ENCODE peak calls at places on chromosomes 7 and 10, in seven cellular contexts. L, M, C, Z, S, A and I are unnamed samples.

GRCh38 chr10:122029503-122030199 is 40.7 kb downstream of the TACC2 start:
- DNase-seq in L (no peak), M (no peak), C (no peak), Z (no peak), S (no peak), A (no peak), I (no peak)

GRCh38 chr10:100744136-100744979 is 1.0 kb upstream of the PAX2 start:
- DNase-seq in L (no peak), M (peak), C (peak), Z (no peak), S (no peak), A (no peak), I (no peak)

GRCh38 chr7:70810558-70811139 is 321.3 kb upstream of the GALNT17 start:
- DNase-seq in L (no peak), M (no peak), C (no peak), Z (no peak), S (no peak), A (no peak), I (no peak)

GRCh38 chr10:102399217-102400021 is 3.9 kb downstream of the NFKB2 start:
- DNase-seq in L (peak), M (peak), C (peak), Z (peak), S (peak), A (peak), I (peak)

GRCh38 chr7:156223935-156224334 is 411.7 kb upstream of the SHH start:
- DNase-seq in L (no peak), M (no peak), C (no peak), Z (no peak), S (no peak), A (no peak), I (no peak)

GRCh38 chr10:103284170-103284569 is 7.2 kb downstream of the INA start:
- DNase-seq in L (peak), M (no peak), C (no peak), Z (no peak), S (no peak), A (no peak), I (no peak)

GRCh38 chr7:26958834-26959233 is 94.4 kb upstream of the SKAP2 start:
- DNase-seq in L (peak), M (no peak), C (no peak), Z (no peak), S (no peak), A (no peak), I (no peak)

GRCh38 chr10:127034224-127034623 is 129.0 kb downstream of the DOCK1 start:
- DNase-seq in L (no peak), M (no peak), C (no peak), Z (no peak), S (no peak), A (no peak), I (no peak)

GRCh38 chr7:3949226-3949625 is 648.2 kb downstream of the SDK1 start:
- DNase-seq in L (no peak), M (peak), C (no peak), Z (no peak), S (no peak), A (no peak), I (no peak)

GRCh38 chr7:21869785-21870402 is 75.8 kb downstream of the CDCA7L start:
- DNase-seq in L (no peak), M (no peak), C (no peak), Z (no peak), S (no peak), A (no peak), I (no peak)

GRCh38 chr10:14084875-14085274 is 245.8 kb downstream of the FRMD4A start:
- DNase-seq in L (peak), M (no peak), C (no peak), Z (no peak), S (no peak), A (no peak), I (no peak)

GRCh38 chr10:110642980-110643655 is 1.0 kb upstream of the RBM20 start:
- DNase-seq in L (no peak), M (peak), C (no peak), Z (no peak), S (no peak), A (no peak), I (no peak)

GRCh38 chr10:98664329-98665042 is 217.8 kb upstream of the HPS1 start:
- DNase-seq in L (peak), M (no peak), C (no peak), Z (peak), S (no peak), A (peak), I (peak)

GRCh38 chr7:94922457-94922856 is 15.1 kb downstream of the PPP1R9A start:
- DNase-seq in L (no peak), M (no peak), C (no peak), Z (no peak), S (no peak), A (no peak), I (no peak)

GRCh38 chr7:24949884-24950283 is 30.1 kb downstream of the OSBPL3 start:
- DNase-seq in L (no peak), M (no peak), C (no peak), Z (no peak), S (no peak), A (no peak), I (no peak)

GRCh38 chr10:79078367-79079073 is 9.8 kb downstream of the ZMIZ1 start:
- DNase-seq in L (peak), M (no peak), C (no peak), Z (no peak), S (no peak), A (no peak), I (no peak)

GRCh38 chr7:139602143-139602722 is 78.7 kb downstream of the CLEC2L start:
- DNase-seq in L (peak), M (peak), C (peak), Z (no peak), S (no peak), A (no peak), I (no peak)

GRCh38 chr10:87585565-87586514 is 73.8 kb upstream of the PAPSS2 start:
- DNase-seq in L (peak), M (no peak), C (no peak), Z (no peak), S (no peak), A (no peak), I (no peak)

GRCh38 chr7:124818807-124819206 is 53.2 kb upstream of the GPR37 start:
- DNase-seq in L (no peak), M (no peak), C (no peak), Z (no peak), S (no peak), A (no peak), I (no peak)

GRCh38 chr7:39312254-39312989 is 253.8 kb upstream of the YAE1 start:
- DNase-seq in L (no peak), M (no peak), C (no peak), Z (no peak), S (no peak), A (no peak), I (no peak)

GRCh38 chr7:156948361-156948760 is 1.2 kb upstream of the NOM1 start:
- DNase-seq in L (no peak), M (no peak), C (no peak), Z (no peak), S (no peak), A (no peak), I (no peak)

GRCh38 chr7:134741901-134742635 is 37.4 kb upstream of the CALD1 start:
- DNase-seq in L (no peak), M (no peak), C (no peak), Z (no peak), S (no peak), A (no peak), I (no peak)